ENCODE peak calls at places on chromosomes 2 and 18, in four cellular contexts. W, B, J and F are unnamed samples.

GRCh38 chr2:178865121-178865520 is 57.9 kb upstream of the TTN start:
- DNase-seq in W (no peak), B (peak), J (peak), F (no peak)

GRCh38 chr2:215540646-215541045 is 104.8 kb upstream of the FN1 start:
- DNase-seq in W (no peak), B (no peak), J (no peak), F (no peak)

GRCh38 chr2:80075719-80076118 is 228.8 kb downstream of the LRRTM1 start:
- DNase-seq in W (no peak), B (no peak), J (no peak), F (no peak)

GRCh38 chr2:10059552-10060335 is 16.4 kb downstream of the KLF11 start:
- DNase-seq in W (no peak), B (peak), J (no peak), F (no peak)

GRCh38 chr18:79410171-79410641 is 14.5 kb downstream of the NFATC1 start:
- DNase-seq in W (no peak), B (peak), J (no peak), F (no peak)

GRCh38 chr2:29995241-29995640 is 73.9 kb upstream of the ALK start:
- DNase-seq in W (no peak), B (no peak), J (no peak), F (no peak)

GRCh38 chr18:58447342-58448190 is 181.3 kb downstream of the ALPK2 start:
- DNase-seq in W (no peak), B (no peak), J (no peak), F (no peak)

GRCh38 chr18:33660696-33661310 is 82.8 kb downstream of the ASXL3 start:
- DNase-seq in W (no peak), B (no peak), J (no peak), F (no peak)

GRCh38 chr2:231894566-231895380 is 31.4 kb downstream of the NPPC start:
- DNase-seq in W (no peak), B (no peak), J (no peak), F (no peak)

GRCh38 chr18:46386788-46387187 is 270.2 kb downstream of the LOXHD1 start:
- DNase-seq in W (no peak), B (peak), J (no peak), F (no peak)